ENCODE peak calls at places on chromosomes 6 and 20, in nine cellular contexts. One of them, this sample, is unnamed.
A peak's percentile ranks its signal among the peaks of the same experiment; 100 is the strongest.

GRCh38 chr20:22977047-22977785 is 57.9 kb upstream of the SSTR4 start:
- DNase-seq in SW 1271: no peak
- DNase-seq in T-cell: no peak
- DNase-seq in caudate nucleus: no peak
- DNase-seq in SHP77 treated with DMSO at 0.1 percent for 48 hours: no peak
- DNase-seq in germinal center: no peak
- DNase-seq in A549: no peak
- DNase-seq in HFFc6: no peak
- DNase-seq in NAMALWA: no peak
- DNase-seq in this sample: peak; percentile 27

GRCh38 chr6:169174516-169175359 is 78.9 kb downstream of the THBS2 start:
- DNase-seq in SW 1271: no peak
- DNase-seq in T-cell: no peak
- DNase-seq in caudate nucleus: no peak
- DNase-seq in SHP77 treated with DMSO at 0.1 percent for 48 hours: no peak
- DNase-seq in germinal center: no peak
- DNase-seq in A549: no peak
- DNase-seq in HFFc6: no peak
- DNase-seq in NAMALWA: no peak
- DNase-seq in this sample: no peak

GRCh38 chr6:153503810-153504209 is 372.7 kb upstream of the RGS17 start:
- DNase-seq in SW 1271: peak; percentile 28
- DNase-seq in T-cell: no peak
- DNase-seq in caudate nucleus: no peak
- DNase-seq in SHP77 treated with DMSO at 0.1 percent for 48 hours: no peak
- DNase-seq in germinal center: no peak
- DNase-seq in A549: no peak
- DNase-seq in HFFc6: no peak
- DNase-seq in NAMALWA: peak; percentile 53
- DNase-seq in this sample: no peak

GRCh38 chr6:106525111-106525884 is 104.0 kb downstream of the RTN4IP1 start:
- DNase-seq in SW 1271: no peak
- DNase-seq in T-cell: no peak
- DNase-seq in caudate nucleus: no peak
- DNase-seq in SHP77 treated with DMSO at 0.1 percent for 48 hours: no peak
- DNase-seq in germinal center: peak; percentile 70
- DNase-seq in A549: no peak
- DNase-seq in HFFc6: no peak
- DNase-seq in NAMALWA: peak; percentile 75
- DNase-seq in this sample: no peak

GRCh38 chr6:109762166-109762565 is 71.1 kb downstream of the FIG4 start:
- DNase-seq in SW 1271: no peak
- DNase-seq in T-cell: no peak
- DNase-seq in caudate nucleus: no peak
- DNase-seq in SHP77 treated with DMSO at 0.1 percent for 48 hours: no peak
- DNase-seq in germinal center: no peak
- DNase-seq in A549: no peak
- DNase-seq in HFFc6: no peak
- DNase-seq in NAMALWA: no peak
- DNase-seq in this sample: no peak

GRCh38 chr6:136613477-136613876 is 63.3 kb upstream of the MAP7 start:
- DNase-seq in SW 1271: no peak
- DNase-seq in T-cell: no peak
- DNase-seq in caudate nucleus: no peak
- DNase-seq in SHP77 treated with DMSO at 0.1 percent for 48 hours: no peak
- DNase-seq in germinal center: no peak
- DNase-seq in A549: no peak
- DNase-seq in HFFc6: peak; percentile 23
- DNase-seq in NAMALWA: no peak
- DNase-seq in this sample: no peak

GRCh38 chr6:30883743-30884520 is at the start of gene DDR1:
- DNase-seq in SW 1271: peak; percentile 25
- DNase-seq in T-cell: peak; percentile 14
- DNase-seq in caudate nucleus: peak; percentile 81
- DNase-seq in SHP77 treated with DMSO at 0.1 percent for 48 hours: peak; percentile 8
- DNase-seq in germinal center: peak; percentile 71
- DNase-seq in A549: peak; percentile 58
- DNase-seq in HFFc6: peak; percentile 18
- DNase-seq in NAMALWA: peak; percentile 22
- DNase-seq in this sample: peak; percentile 89

GRCh38 chr6:143130928-143131327 is 70.2 kb downstream of the AIG1 start:
- DNase-seq in SW 1271: no peak
- DNase-seq in T-cell: no peak
- DNase-seq in caudate nucleus: no peak
- DNase-seq in SHP77 treated with DMSO at 0.1 percent for 48 hours: no peak
- DNase-seq in germinal center: no peak
- DNase-seq in A549: no peak
- DNase-seq in HFFc6: no peak
- DNase-seq in NAMALWA: no peak
- DNase-seq in this sample: no peak

GRCh38 chr20:20505554-20505953 is 137.7 kb downstream of the INSM1 start:
- DNase-seq in SW 1271: no peak
- DNase-seq in T-cell: no peak
- DNase-seq in caudate nucleus: no peak
- DNase-seq in SHP77 treated with DMSO at 0.1 percent for 48 hours: no peak
- DNase-seq in germinal center: no peak
- DNase-seq in A549: no peak
- DNase-seq in HFFc6: no peak
- DNase-seq in NAMALWA: no peak
- DNase-seq in this sample: no peak

GRCh38 chr20:25275813-25276532 is 28.1 kb downstream of the PYGB start:
- DNase-seq in SW 1271: no peak
- DNase-seq in T-cell: no peak
- DNase-seq in caudate nucleus: no peak
- DNase-seq in SHP77 treated with DMSO at 0.1 percent for 48 hours: no peak
- DNase-seq in germinal center: no peak
- DNase-seq in A549: no peak
- DNase-seq in HFFc6: no peak
- DNase-seq in NAMALWA: no peak
- DNase-seq in this sample: peak; percentile 9

GRCh38 chr20:63051911-63052310 is 45.1 kb upstream of the BHLHE23 start:
- DNase-seq in SW 1271: no peak
- DNase-seq in T-cell: no peak
- DNase-seq in caudate nucleus: no peak
- DNase-seq in SHP77 treated with DMSO at 0.1 percent for 48 hours: no peak
- DNase-seq in germinal center: no peak
- DNase-seq in A549: no peak
- DNase-seq in HFFc6: no peak
- DNase-seq in NAMALWA: no peak
- DNase-seq in this sample: no peak

GRCh38 chr6:10511477-10511876 is 9.7 kb upstream of the GCNT2 start:
- DNase-seq in SW 1271: no peak
- DNase-seq in T-cell: no peak
- DNase-seq in caudate nucleus: no peak
- DNase-seq in SHP77 treated with DMSO at 0.1 percent for 48 hours: no peak
- DNase-seq in germinal center: no peak
- DNase-seq in A549: no peak
- DNase-seq in HFFc6: no peak
- DNase-seq in NAMALWA: no peak
- DNase-seq in this sample: peak; percentile 17

GRCh38 chr6:70956451-70957283 is at the start of gene B3GAT2:
- DNase-seq in SW 1271: no peak
- DNase-seq in T-cell: no peak
- DNase-seq in caudate nucleus: no peak
- DNase-seq in SHP77 treated with DMSO at 0.1 percent for 48 hours: no peak
- DNase-seq in germinal center: no peak
- DNase-seq in A549: no peak
- DNase-seq in HFFc6: no peak
- DNase-seq in NAMALWA: no peak
- DNase-seq in this sample: no peak

GRCh38 chr20:57128051-57128757 is 138.2 kb downstream of the BMP7 start:
- DNase-seq in SW 1271: no peak
- DNase-seq in T-cell: no peak
- DNase-seq in caudate nucleus: no peak
- DNase-seq in SHP77 treated with DMSO at 0.1 percent for 48 hours: no peak
- DNase-seq in germinal center: no peak
- DNase-seq in A549: no peak
- DNase-seq in HFFc6: no peak
- DNase-seq in NAMALWA: no peak
- DNase-seq in this sample: no peak

GRCh38 chr20:34974246-34974645 is 18.6 kb downstream of the MYH7B start:
- DNase-seq in SW 1271: no peak
- DNase-seq in T-cell: no peak
- DNase-seq in caudate nucleus: no peak
- DNase-seq in SHP77 treated with DMSO at 0.1 percent for 48 hours: no peak
- DNase-seq in germinal center: no peak
- DNase-seq in A549: no peak
- DNase-seq in HFFc6: no peak
- DNase-seq in NAMALWA: no peak
- DNase-seq in this sample: no peak

GRCh38 chr6:52377538-52378221 is 15.7 kb downstream of the PAQR8 start:
- DNase-seq in SW 1271: no peak
- DNase-seq in T-cell: no peak
- DNase-seq in caudate nucleus: no peak
- DNase-seq in SHP77 treated with DMSO at 0.1 percent for 48 hours: no peak
- DNase-seq in germinal center: no peak
- DNase-seq in A549: no peak
- DNase-seq in HFFc6: no peak
- DNase-seq in NAMALWA: no peak
- DNase-seq in this sample: no peak

GRCh38 chr20:62602550-62602949 is 39.8 kb upstream of the SLCO4A1 start:
- DNase-seq in SW 1271: no peak
- DNase-seq in T-cell: peak; percentile 8
- DNase-seq in caudate nucleus: no peak
- DNase-seq in SHP77 treated with DMSO at 0.1 percent for 48 hours: no peak
- DNase-seq in germinal center: no peak
- DNase-seq in A549: no peak
- DNase-seq in HFFc6: no peak
- DNase-seq in NAMALWA: no peak
- DNase-seq in this sample: no peak

GRCh38 chr20:62949153-62949821 is 3.2 kb upstream of the SLC17A9 start:
- DNase-seq in SW 1271: no peak
- DNase-seq in T-cell: no peak
- DNase-seq in caudate nucleus: no peak
- DNase-seq in SHP77 treated with DMSO at 0.1 percent for 48 hours: no peak
- DNase-seq in germinal center: no peak
- DNase-seq in A549: no peak
- DNase-seq in HFFc6: no peak
- DNase-seq in NAMALWA: no peak
- DNase-seq in this sample: no peak

GRCh38 chr6:20479075-20479871 is 55.0 kb upstream of the CDKAL1 start:
- DNase-seq in SW 1271: no peak
- DNase-seq in T-cell: no peak
- DNase-seq in caudate nucleus: no peak
- DNase-seq in SHP77 treated with DMSO at 0.1 percent for 48 hours: no peak
- DNase-seq in germinal center: no peak
- DNase-seq in A549: no peak
- DNase-seq in HFFc6: no peak
- DNase-seq in NAMALWA: no peak
- DNase-seq in this sample: no peak

GRCh38 chr6:158536891-158537798 is 22.7 kb upstream of the TMEM181 start:
- DNase-seq in SW 1271: peak; percentile 8
- DNase-seq in T-cell: no peak
- DNase-seq in caudate nucleus: peak; percentile 33
- DNase-seq in SHP77 treated with DMSO at 0.1 percent for 48 hours: peak; percentile 60
- DNase-seq in germinal center: no peak
- DNase-seq in A549: no peak
- DNase-seq in HFFc6: no peak
- DNase-seq in NAMALWA: no peak
- DNase-seq in this sample: no peak

GRCh38 chr6:35148167-35148741 is 7.1 kb upstream of the TCP11 start:
- DNase-seq in SW 1271: no peak
- DNase-seq in T-cell: no peak
- DNase-seq in caudate nucleus: no peak
- DNase-seq in SHP77 treated with DMSO at 0.1 percent for 48 hours: no peak
- DNase-seq in germinal center: no peak
- DNase-seq in A549: no peak
- DNase-seq in HFFc6: peak; percentile 33
- DNase-seq in NAMALWA: no peak
- DNase-seq in this sample: no peak

GRCh38 chr6:12718025-12718424 is 1.5 kb downstream of the PHACTR1 start:
- DNase-seq in SW 1271: peak; percentile 10
- DNase-seq in T-cell: no peak
- DNase-seq in caudate nucleus: no peak
- DNase-seq in SHP77 treated with DMSO at 0.1 percent for 48 hours: no peak
- DNase-seq in germinal center: no peak
- DNase-seq in A549: peak; percentile 4
- DNase-seq in HFFc6: peak; percentile 5
- DNase-seq in NAMALWA: no peak
- DNase-seq in this sample: no peak

GRCh38 chr6:138031417-138031816 is 75.8 kb downstream of the PERP start:
- DNase-seq in SW 1271: no peak
- DNase-seq in T-cell: no peak
- DNase-seq in caudate nucleus: no peak
- DNase-seq in SHP77 treated with DMSO at 0.1 percent for 48 hours: no peak
- DNase-seq in germinal center: no peak
- DNase-seq in A549: no peak
- DNase-seq in HFFc6: no peak
- DNase-seq in NAMALWA: no peak
- DNase-seq in this sample: no peak

GRCh38 chr20:13231031-13231752 is 10.1 kb downstream of the ISM1 start:
- DNase-seq in SW 1271: peak; percentile 18
- DNase-seq in T-cell: peak; percentile 28
- DNase-seq in caudate nucleus: no peak
- DNase-seq in SHP77 treated with DMSO at 0.1 percent for 48 hours: no peak
- DNase-seq in germinal center: no peak
- DNase-seq in A549: no peak
- DNase-seq in HFFc6: peak; percentile 2
- DNase-seq in NAMALWA: no peak
- DNase-seq in this sample: no peak

GRCh38 chr6:13762648-13763441 is 51.2 kb upstream of the RANBP9 start:
- DNase-seq in SW 1271: no peak
- DNase-seq in T-cell: no peak
- DNase-seq in caudate nucleus: no peak
- DNase-seq in SHP77 treated with DMSO at 0.1 percent for 48 hours: no peak
- DNase-seq in germinal center: peak; percentile 41
- DNase-seq in A549: no peak
- DNase-seq in HFFc6: peak; percentile 14
- DNase-seq in NAMALWA: peak; percentile 56
- DNase-seq in this sample: peak; percentile 56

GRCh38 chr6:70527071-70527737 is 39.5 kb upstream of the SDHAF4 start:
- DNase-seq in SW 1271: no peak
- DNase-seq in T-cell: no peak
- DNase-seq in caudate nucleus: no peak
- DNase-seq in SHP77 treated with DMSO at 0.1 percent for 48 hours: no peak
- DNase-seq in germinal center: no peak
- DNase-seq in A549: no peak
- DNase-seq in HFFc6: no peak
- DNase-seq in NAMALWA: no peak
- DNase-seq in this sample: no peak

GRCh38 chr20:47708140-47708807 is 77.0 kb downstream of the SULF2 start:
- DNase-seq in SW 1271: no peak
- DNase-seq in T-cell: no peak
- DNase-seq in caudate nucleus: no peak
- DNase-seq in SHP77 treated with DMSO at 0.1 percent for 48 hours: no peak
- DNase-seq in germinal center: peak; percentile 41
- DNase-seq in A549: no peak
- DNase-seq in HFFc6: no peak
- DNase-seq in NAMALWA: no peak
- DNase-seq in this sample: no peak

GRCh38 chr20:3804781-3805180 is 8.7 kb downstream of the CDC25B start:
- DNase-seq in SW 1271: no peak
- DNase-seq in T-cell: no peak
- DNase-seq in caudate nucleus: no peak
- DNase-seq in SHP77 treated with DMSO at 0.1 percent for 48 hours: no peak
- DNase-seq in germinal center: no peak
- DNase-seq in A549: no peak
- DNase-seq in HFFc6: no peak
- DNase-seq in NAMALWA: no peak
- DNase-seq in this sample: no peak